ENCODE peak calls at places on chromosomes 11 and 22, in six cellular contexts. One of them, this sample, is unnamed.

GRCh38 chr11:124896071-124896750 is 1.5 kb downstream of the ROBO4 start:
- DNase-seq in IMR-90: no peak
- DNase-seq in fibroblast of lung: peak; percentile 46
- DNase-seq in astrocyte: peak; percentile 24
- DNase-seq in CD4-positive, alpha-beta T cell: no peak
- DNase-seq in cardiac muscle cell: no peak
- DNase-seq in this sample: no peak

GRCh38 chr11:12901272-12901671 is 107.8 kb upstream of the RASSF10 start:
- DNase-seq in IMR-90: peak; percentile 30
- DNase-seq in fibroblast of lung: no peak
- DNase-seq in astrocyte: no peak
- DNase-seq in CD4-positive, alpha-beta T cell: no peak
- DNase-seq in cardiac muscle cell: no peak
- DNase-seq in this sample: no peak

GRCh38 chr11:12278766-12279671 is 98.4 kb upstream of the PARVA start:
- DNase-seq in IMR-90: no peak
- DNase-seq in fibroblast of lung: no peak
- DNase-seq in astrocyte: no peak
- DNase-seq in CD4-positive, alpha-beta T cell: no peak
- DNase-seq in cardiac muscle cell: no peak
- DNase-seq in this sample: no peak

GRCh38 chr11:12469451-12469850 is 92.1 kb downstream of the PARVA start:
- DNase-seq in IMR-90: peak; percentile 26
- DNase-seq in fibroblast of lung: peak; percentile 21
- DNase-seq in astrocyte: no peak
- DNase-seq in CD4-positive, alpha-beta T cell: no peak
- DNase-seq in cardiac muscle cell: peak; percentile 60
- DNase-seq in this sample: peak; percentile 35

GRCh38 chr22:29343313-29343805 is 27.9 kb upstream of the RASL10A start:
- DNase-seq in IMR-90: peak; percentile 40
- DNase-seq in fibroblast of lung: peak; percentile 81
- DNase-seq in astrocyte: peak; percentile 79
- DNase-seq in CD4-positive, alpha-beta T cell: no peak
- DNase-seq in cardiac muscle cell: peak; percentile 29
- DNase-seq in this sample: peak; percentile 51

GRCh38 chr11:2511421-2512369 is 66.9 kb downstream of the KCNQ1 start:
- DNase-seq in IMR-90: no peak
- DNase-seq in fibroblast of lung: no peak
- DNase-seq in astrocyte: no peak
- DNase-seq in CD4-positive, alpha-beta T cell: no peak
- DNase-seq in cardiac muscle cell: no peak
- DNase-seq in this sample: peak; percentile 57

GRCh38 chr11:111980062-111980461 is 42.9 kb downstream of the DIXDC1 start:
- DNase-seq in IMR-90: no peak
- DNase-seq in fibroblast of lung: no peak
- DNase-seq in astrocyte: no peak
- DNase-seq in CD4-positive, alpha-beta T cell: no peak
- DNase-seq in cardiac muscle cell: no peak
- DNase-seq in this sample: no peak

GRCh38 chr22:22235564-22235963 is 9.0 kb upstream of the VPREB1 start:
- DNase-seq in IMR-90: no peak
- DNase-seq in fibroblast of lung: no peak
- DNase-seq in astrocyte: no peak
- DNase-seq in CD4-positive, alpha-beta T cell: peak; percentile 17
- DNase-seq in cardiac muscle cell: peak; percentile 29
- DNase-seq in this sample: no peak

GRCh38 chr22:35863432-35863831 is 145.8 kb downstream of the APOL5 start:
- DNase-seq in IMR-90: no peak
- DNase-seq in fibroblast of lung: no peak
- DNase-seq in astrocyte: no peak
- DNase-seq in CD4-positive, alpha-beta T cell: no peak
- DNase-seq in cardiac muscle cell: no peak
- DNase-seq in this sample: no peak

GRCh38 chr22:47055921-47056320 is 293.5 kb downstream of the TBC1D22A start:
- DNase-seq in IMR-90: no peak
- DNase-seq in fibroblast of lung: no peak
- DNase-seq in astrocyte: no peak
- DNase-seq in CD4-positive, alpha-beta T cell: no peak
- DNase-seq in cardiac muscle cell: no peak
- DNase-seq in this sample: peak; percentile 23

GRCh38 chr11:61309739-61310138 is 14.6 kb upstream of the VWCE start:
- DNase-seq in IMR-90: no peak
- DNase-seq in fibroblast of lung: no peak
- DNase-seq in astrocyte: no peak
- DNase-seq in CD4-positive, alpha-beta T cell: no peak
- DNase-seq in cardiac muscle cell: no peak
- DNase-seq in this sample: no peak

GRCh38 chr11:843818-844692 is 1.4 kb downstream of the TSPAN4 start:
- DNase-seq in IMR-90: peak; percentile 90
- DNase-seq in fibroblast of lung: peak; percentile 93
- DNase-seq in astrocyte: peak; percentile 88
- DNase-seq in CD4-positive, alpha-beta T cell: no peak
- DNase-seq in cardiac muscle cell: peak; percentile 98
- DNase-seq in this sample: peak; percentile 95

GRCh38 chr22:42697542-42698013 is 23.1 kb downstream of the A4GALT start:
- DNase-seq in IMR-90: peak; percentile 73
- DNase-seq in fibroblast of lung: peak; percentile 84
- DNase-seq in astrocyte: peak; percentile 77
- DNase-seq in CD4-positive, alpha-beta T cell: no peak
- DNase-seq in cardiac muscle cell: peak; percentile 83
- DNase-seq in this sample: peak; percentile 91

GRCh38 chr11:17755891-17756290 is 21.3 kb downstream of the KCNC1 start:
- DNase-seq in IMR-90: no peak
- DNase-seq in fibroblast of lung: no peak
- DNase-seq in astrocyte: no peak
- DNase-seq in CD4-positive, alpha-beta T cell: no peak
- DNase-seq in cardiac muscle cell: no peak
- DNase-seq in this sample: no peak

GRCh38 chr11:128516886-128517285 is 70.5 kb downstream of the ETS1 start:
- DNase-seq in IMR-90: no peak
- DNase-seq in fibroblast of lung: no peak
- DNase-seq in astrocyte: no peak
- DNase-seq in CD4-positive, alpha-beta T cell: no peak
- DNase-seq in cardiac muscle cell: no peak
- DNase-seq in this sample: no peak

GRCh38 chr22:39915295-39915726 is 14.4 kb downstream of the GRAP2 start:
- DNase-seq in IMR-90: no peak
- DNase-seq in fibroblast of lung: no peak
- DNase-seq in astrocyte: no peak
- DNase-seq in CD4-positive, alpha-beta T cell: no peak
- DNase-seq in cardiac muscle cell: no peak
- DNase-seq in this sample: no peak

GRCh38 chr22:35740616-35741015 is 22.9 kb downstream of the APOL5 start:
- DNase-seq in IMR-90: no peak
- DNase-seq in fibroblast of lung: no peak
- DNase-seq in astrocyte: no peak
- DNase-seq in CD4-positive, alpha-beta T cell: no peak
- DNase-seq in cardiac muscle cell: no peak
- DNase-seq in this sample: no peak

GRCh38 chr22:30221121-30221992 is 25.2 kb downstream of the LIF start:
- DNase-seq in IMR-90: no peak
- DNase-seq in fibroblast of lung: no peak
- DNase-seq in astrocyte: no peak
- DNase-seq in CD4-positive, alpha-beta T cell: peak; percentile 14
- DNase-seq in cardiac muscle cell: no peak
- DNase-seq in this sample: no peak

GRCh38 chr22:39248254-39248653 is 3.5 kb upstream of the PDGFB start:
- DNase-seq in IMR-90: no peak
- DNase-seq in fibroblast of lung: peak; percentile 38
- DNase-seq in astrocyte: no peak
- DNase-seq in CD4-positive, alpha-beta T cell: no peak
- DNase-seq in cardiac muscle cell: no peak
- DNase-seq in this sample: no peak

GRCh38 chr11:1893581-1894359 is 2.1 kb upstream of the PRR33 start:
- DNase-seq in IMR-90: peak; percentile 12
- DNase-seq in fibroblast of lung: peak; percentile 14
- DNase-seq in astrocyte: peak; percentile 17
- DNase-seq in CD4-positive, alpha-beta T cell: no peak
- DNase-seq in cardiac muscle cell: peak; percentile 34
- DNase-seq in this sample: no peak

GRCh38 chr11:119028346-119029068 is 2.2 kb downstream of the SLC37A4 start:
- DNase-seq in IMR-90: no peak
- DNase-seq in fibroblast of lung: no peak
- DNase-seq in astrocyte: no peak
- DNase-seq in CD4-positive, alpha-beta T cell: no peak
- DNase-seq in cardiac muscle cell: no peak
- DNase-seq in this sample: no peak

GRCh38 chr11:114159802-114160588 is 100.5 kb downstream of the ZBTB16 start:
- DNase-seq in IMR-90: peak; percentile 90
- DNase-seq in fibroblast of lung: peak; percentile 92
- DNase-seq in astrocyte: peak; percentile 87
- DNase-seq in CD4-positive, alpha-beta T cell: peak; percentile 97
- DNase-seq in cardiac muscle cell: peak; percentile 99
- DNase-seq in this sample: peak; percentile 100

GRCh38 chr11:114159320-114159719 is 99.8 kb downstream of the ZBTB16 start:
- DNase-seq in IMR-90: no peak
- DNase-seq in fibroblast of lung: no peak
- DNase-seq in astrocyte: no peak
- DNase-seq in CD4-positive, alpha-beta T cell: no peak
- DNase-seq in cardiac muscle cell: no peak
- DNase-seq in this sample: peak; percentile 72

GRCh38 chr11:114162719-114163123 is 103.2 kb downstream of the ZBTB16 start:
- DNase-seq in IMR-90: peak; percentile 94
- DNase-seq in fibroblast of lung: peak; percentile 95
- DNase-seq in astrocyte: peak; percentile 93
- DNase-seq in CD4-positive, alpha-beta T cell: no peak
- DNase-seq in cardiac muscle cell: peak; percentile 100
- DNase-seq in this sample: peak; percentile 92

GRCh38 chr11:114161486-114162250 is 102.2 kb downstream of the ZBTB16 start:
- DNase-seq in IMR-90: no peak
- DNase-seq in fibroblast of lung: no peak
- DNase-seq in astrocyte: no peak
- DNase-seq in CD4-positive, alpha-beta T cell: no peak
- DNase-seq in cardiac muscle cell: no peak
- DNase-seq in this sample: peak; percentile 67

GRCh38 chr11:114160884-114161283 is 101.4 kb downstream of the ZBTB16 start:
- DNase-seq in IMR-90: no peak
- DNase-seq in fibroblast of lung: no peak
- DNase-seq in astrocyte: no peak
- DNase-seq in CD4-positive, alpha-beta T cell: no peak
- DNase-seq in cardiac muscle cell: no peak
- DNase-seq in this sample: peak; percentile 73
- H3K9me3 ChIP-seq in IMR-90: no peaks in the 10 kb centered on the region
- H3K9me3 ChIP-seq in fibroblast of lung: no peaks in the 10 kb centered on the region
- H3K9me3 ChIP-seq in astrocyte: no peaks in the 10 kb centered on the region
- H3K9me3 ChIP-seq in CD4-positive, alpha-beta T cell: no peaks in the 10 kb centered on the region
- H3K9me3 ChIP-seq in cardiac muscle cell: no peaks in the 10 kb centered on the region
- H3K9me3 ChIP-seq in this sample: no peaks in the 10 kb centered on the region

DNA sequence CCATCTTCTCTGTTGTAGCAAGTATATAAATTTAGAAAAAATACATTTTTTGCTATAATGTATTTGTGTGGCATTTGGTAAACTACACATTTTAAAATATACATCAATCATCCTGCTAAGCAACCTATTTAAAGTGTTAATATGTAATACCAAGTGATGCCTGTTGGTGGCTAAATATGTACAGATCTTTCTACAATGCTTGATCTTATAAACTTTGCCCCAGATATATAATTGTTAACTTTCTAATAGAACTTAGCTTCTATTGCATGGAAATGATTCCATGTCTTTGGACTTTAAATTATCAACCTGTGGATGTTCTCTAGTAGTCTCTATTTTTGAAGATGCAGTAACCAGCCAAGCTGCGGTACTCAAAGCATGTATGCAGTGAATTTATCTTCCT is 1260.4 kb upstream of the RAG2 start:
- DNase-seq in IMR-90: no peak
- DNase-seq in fibroblast of lung: no peak
- DNase-seq in astrocyte: no peak
- DNase-seq in CD4-positive, alpha-beta T cell: no peak
- DNase-seq in cardiac muscle cell: peak; percentile 2
- DNase-seq in this sample: no peak
- TF ChIP-seq CTCF in IMR-90: no peak
- TF ChIP-seq CTCF in fibroblast of lung: no peak
- TF ChIP-seq CTCF in astrocyte: peak; percentile 10
- TF ChIP-seq CTCF in CD4-positive, alpha-beta T cell: no peak
- TF ChIP-seq CTCF in cardiac muscle cell: peak; percentile 9
- TF ChIP-seq CTCF in this sample: no peak

GRCh38 chr22:10741210-10741609 is 4786.8 kb upstream of the OR11H1 start:
- DNase-seq in IMR-90: no peak
- DNase-seq in fibroblast of lung: no peak
- DNase-seq in astrocyte: no peak
- DNase-seq in CD4-positive, alpha-beta T cell: no peak
- DNase-seq in cardiac muscle cell: no peak
- DNase-seq in this sample: peak; percentile 59
- H3K9me3 ChIP-seq in IMR-90: peaks cover 25% of the 10 kb centered on the region
- H3K9me3 ChIP-seq in fibroblast of lung: peaks cover 5% of the 10 kb centered on the region
- H3K9me3 ChIP-seq in astrocyte: peaks cover 10% of the 10 kb centered on the region
- H3K9me3 ChIP-seq in CD4-positive, alpha-beta T cell: peaks cover 18% of the 10 kb centered on the region
- H3K9me3 ChIP-seq in cardiac muscle cell: no peaks in the 10 kb centered on the region
- H3K9me3 ChIP-seq in this sample: no peaks in the 10 kb centered on the region

GRCh38 chr22:25698986-25699385 is 43.0 kb upstream of the MYO18B start:
- DNase-seq in IMR-90: no peak
- DNase-seq in fibroblast of lung: no peak
- DNase-seq in astrocyte: no peak
- DNase-seq in CD4-positive, alpha-beta T cell: no peak
- DNase-seq in cardiac muscle cell: no peak
- DNase-seq in this sample: no peak

GRCh38 chr22:25702571-25703167 is 39.3 kb upstream of the MYO18B start:
- DNase-seq in IMR-90: no peak
- DNase-seq in fibroblast of lung: no peak
- DNase-seq in astrocyte: no peak
- DNase-seq in CD4-positive, alpha-beta T cell: no peak
- DNase-seq in cardiac muscle cell: no peak
- DNase-seq in this sample: no peak

GRCh38 chr22:25704701-25705100 is 37.3 kb upstream of the MYO18B start:
- DNase-seq in IMR-90: no peak
- DNase-seq in fibroblast of lung: no peak
- DNase-seq in astrocyte: no peak
- DNase-seq in CD4-positive, alpha-beta T cell: no peak
- DNase-seq in cardiac muscle cell: no peak
- DNase-seq in this sample: no peak

GRCh38 chr22:25700996-25701815 is 40.8 kb upstream of the MYO18B start:
- DNase-seq in IMR-90: peak; percentile 22
- DNase-seq in fibroblast of lung: peak; percentile 23
- DNase-seq in astrocyte: peak; percentile 12
- DNase-seq in CD4-positive, alpha-beta T cell: no peak
- DNase-seq in cardiac muscle cell: peak; percentile 61
- DNase-seq in this sample: peak; percentile 32

DNA sequence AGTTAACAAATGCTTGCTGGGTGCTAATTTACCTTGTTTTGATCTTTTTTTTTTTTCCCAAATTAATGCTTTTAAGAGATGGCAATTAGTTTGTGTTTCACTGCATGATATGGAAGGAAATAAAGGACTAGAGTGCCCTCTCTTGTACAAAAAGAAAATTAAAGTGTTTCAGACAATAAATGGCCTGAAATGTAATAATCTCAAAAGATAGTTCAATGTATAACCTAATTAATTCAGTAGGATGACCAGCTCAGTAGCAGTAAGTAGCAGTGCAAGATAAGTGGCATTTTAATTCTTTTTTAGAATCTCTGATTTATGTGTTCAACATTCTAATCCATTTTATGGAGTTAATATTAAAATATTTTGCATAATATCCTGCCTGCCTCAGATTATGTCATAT is 39.9 kb upstream of the MYO18B start:
- DNase-seq in IMR-90: peak; percentile 29
- DNase-seq in fibroblast of lung: peak; percentile 19
- DNase-seq in astrocyte: peak; percentile 10
- DNase-seq in CD4-positive, alpha-beta T cell: no peak
- DNase-seq in cardiac muscle cell: peak; percentile 51
- DNase-seq in this sample: no peak
- TF ChIP-seq CTCF in IMR-90: peak; percentile 62
- TF ChIP-seq CTCF in fibroblast of lung: no peak
- TF ChIP-seq CTCF in astrocyte: peak; percentile 17
- TF ChIP-seq CTCF in CD4-positive, alpha-beta T cell: no peak
- TF ChIP-seq CTCF in cardiac muscle cell: peak; percentile 47
- TF ChIP-seq CTCF in this sample: peak; percentile 42

GRCh38 chr22:48581206-48581766 is 1246.4 kb downstream of the BRD1 start:
- DNase-seq in IMR-90: no peak
- DNase-seq in fibroblast of lung: no peak
- DNase-seq in astrocyte: no peak
- DNase-seq in CD4-positive, alpha-beta T cell: no peak
- DNase-seq in cardiac muscle cell: no peak
- DNase-seq in this sample: no peak
- H3K9me3 ChIP-seq in IMR-90: peaks cover 20% of the 10 kb centered on the region
- H3K9me3 ChIP-seq in fibroblast of lung: peaks cover 1% of the 10 kb centered on the region
- H3K9me3 ChIP-seq in astrocyte: no peaks in the 10 kb centered on the region
- H3K9me3 ChIP-seq in CD4-positive, alpha-beta T cell: no peaks in the 10 kb centered on the region
- H3K9me3 ChIP-seq in cardiac muscle cell: no peaks in the 10 kb centered on the region
- H3K9me3 ChIP-seq in this sample: no peaks in the 10 kb centered on the region